ENCODE peak calls at places on chromosomes 2 and 18, in ten cellular contexts. One of them, this sample, is unnamed.

GRCh38 chr2:97900806-97901205 is 94.9 kb downstream of the TMEM131 start:
- DNase-seq in NCI-H524: no peak
- DNase-seq in A549: no peak
- DNase-seq in stimulated activated CD4-positive, alpha-beta T cell treated with anti-CD3 and anti-CD28 coated beads, TNF-alpha, amount 100 ng/mL, for 4 hours: no peak
- DNase-seq in ascending aorta: no peak
- DNase-seq in NCI-H510A treated with DMSO at 0.1 percent for 48 hours: no peak
- DNase-seq in right atrium auricular region: no peak
- DNase-seq in neural progenitor cell: no peak
- DNase-seq in dorsolateral prefrontal cortex: no peak
- DNase-seq in ELR: peak
- DNase-seq in this sample: no peak

GRCh38 chr2:17591846-17592245 is 51.4 kb downstream of the VSNL1 start:
- DNase-seq in NCI-H524: no peak
- DNase-seq in A549: no peak
- DNase-seq in stimulated activated CD4-positive, alpha-beta T cell treated with anti-CD3 and anti-CD28 coated beads, TNF-alpha, amount 100 ng/mL, for 4 hours: no peak
- DNase-seq in ascending aorta: no peak
- DNase-seq in NCI-H510A treated with DMSO at 0.1 percent for 48 hours: no peak
- DNase-seq in right atrium auricular region: no peak
- DNase-seq in neural progenitor cell: no peak
- DNase-seq in dorsolateral prefrontal cortex: no peak
- DNase-seq in ELR: no peak
- DNase-seq in this sample: no peak

GRCh38 chr2:98514879-98515570 is 70.4 kb downstream of the INPP4A start:
- DNase-seq in NCI-H524: no peak
- DNase-seq in A549: peak
- DNase-seq in stimulated activated CD4-positive, alpha-beta T cell treated with anti-CD3 and anti-CD28 coated beads, TNF-alpha, amount 100 ng/mL, for 4 hours: no peak
- DNase-seq in ascending aorta: no peak
- DNase-seq in NCI-H510A treated with DMSO at 0.1 percent for 48 hours: no peak
- DNase-seq in right atrium auricular region: no peak
- DNase-seq in neural progenitor cell: no peak
- DNase-seq in dorsolateral prefrontal cortex: no peak
- DNase-seq in ELR: peak
- DNase-seq in this sample: no peak

GRCh38 chr2:173881466-173881865 is 83.7 kb downstream of the SP3 start:
- DNase-seq in NCI-H524: peak
- DNase-seq in A549: no peak
- DNase-seq in stimulated activated CD4-positive, alpha-beta T cell treated with anti-CD3 and anti-CD28 coated beads, TNF-alpha, amount 100 ng/mL, for 4 hours: no peak
- DNase-seq in ascending aorta: no peak
- DNase-seq in NCI-H510A treated with DMSO at 0.1 percent for 48 hours: peak
- DNase-seq in right atrium auricular region: no peak
- DNase-seq in neural progenitor cell: no peak
- DNase-seq in dorsolateral prefrontal cortex: peak
- DNase-seq in ELR: no peak
- DNase-seq in this sample: no peak

GRCh38 chr2:38492042-38492615 is 110.6 kb downstream of the HNRNPLL start:
- DNase-seq in NCI-H524: no peak
- DNase-seq in A549: no peak
- DNase-seq in stimulated activated CD4-positive, alpha-beta T cell treated with anti-CD3 and anti-CD28 coated beads, TNF-alpha, amount 100 ng/mL, for 4 hours: no peak
- DNase-seq in ascending aorta: no peak
- DNase-seq in NCI-H510A treated with DMSO at 0.1 percent for 48 hours: no peak
- DNase-seq in right atrium auricular region: no peak
- DNase-seq in neural progenitor cell: no peak
- DNase-seq in dorsolateral prefrontal cortex: no peak
- DNase-seq in ELR: no peak
- DNase-seq in this sample: no peak

GRCh38 chr2:127985735-127986134 is 42.1 kb downstream of the SAP130 start:
- DNase-seq in NCI-H524: no peak
- DNase-seq in A549: no peak
- DNase-seq in stimulated activated CD4-positive, alpha-beta T cell treated with anti-CD3 and anti-CD28 coated beads, TNF-alpha, amount 100 ng/mL, for 4 hours: no peak
- DNase-seq in ascending aorta: no peak
- DNase-seq in NCI-H510A treated with DMSO at 0.1 percent for 48 hours: no peak
- DNase-seq in right atrium auricular region: no peak
- DNase-seq in neural progenitor cell: no peak
- DNase-seq in dorsolateral prefrontal cortex: peak
- DNase-seq in ELR: no peak
- DNase-seq in this sample: no peak

GRCh38 chr18:28198588-28198987 is 21.7 kb upstream of the CDH2 start:
- DNase-seq in NCI-H524: no peak
- DNase-seq in A549: no peak
- DNase-seq in stimulated activated CD4-positive, alpha-beta T cell treated with anti-CD3 and anti-CD28 coated beads, TNF-alpha, amount 100 ng/mL, for 4 hours: no peak
- DNase-seq in ascending aorta: no peak
- DNase-seq in NCI-H510A treated with DMSO at 0.1 percent for 48 hours: no peak
- DNase-seq in right atrium auricular region: no peak
- DNase-seq in neural progenitor cell: no peak
- DNase-seq in dorsolateral prefrontal cortex: no peak
- DNase-seq in ELR: no peak
- DNase-seq in this sample: no peak

GRCh38 chr2:11155326-11156059 is at the start of gene SLC66A3:
- DNase-seq in NCI-H524: peak
- DNase-seq in A549: peak
- DNase-seq in stimulated activated CD4-positive, alpha-beta T cell treated with anti-CD3 and anti-CD28 coated beads, TNF-alpha, amount 100 ng/mL, for 4 hours: peak
- DNase-seq in ascending aorta: peak
- DNase-seq in NCI-H510A treated with DMSO at 0.1 percent for 48 hours: peak
- DNase-seq in right atrium auricular region: no peak
- DNase-seq in neural progenitor cell: peak
- DNase-seq in dorsolateral prefrontal cortex: no peak
- DNase-seq in ELR: peak
- DNase-seq in this sample: no peak

GRCh38 chr2:151049746-151050145 is 211.9 kb downstream of the RBM43 start:
- DNase-seq in NCI-H524: no peak
- DNase-seq in A549: peak
- DNase-seq in stimulated activated CD4-positive, alpha-beta T cell treated with anti-CD3 and anti-CD28 coated beads, TNF-alpha, amount 100 ng/mL, for 4 hours: no peak
- DNase-seq in ascending aorta: no peak
- DNase-seq in NCI-H510A treated with DMSO at 0.1 percent for 48 hours: no peak
- DNase-seq in right atrium auricular region: no peak
- DNase-seq in neural progenitor cell: no peak
- DNase-seq in dorsolateral prefrontal cortex: no peak
- DNase-seq in ELR: peak
- DNase-seq in this sample: no peak

GRCh38 chr2:30527859-30528258 is 80.8 kb downstream of the LCLAT1 start:
- DNase-seq in NCI-H524: no peak
- DNase-seq in A549: no peak
- DNase-seq in stimulated activated CD4-positive, alpha-beta T cell treated with anti-CD3 and anti-CD28 coated beads, TNF-alpha, amount 100 ng/mL, for 4 hours: no peak
- DNase-seq in ascending aorta: no peak
- DNase-seq in NCI-H510A treated with DMSO at 0.1 percent for 48 hours: no peak
- DNase-seq in right atrium auricular region: no peak
- DNase-seq in neural progenitor cell: no peak
- DNase-seq in dorsolateral prefrontal cortex: no peak
- DNase-seq in ELR: peak
- DNase-seq in this sample: no peak

GRCh38 chr2:45812039-45812500 is 160.6 kb downstream of the PRKCE start:
- DNase-seq in NCI-H524: peak
- DNase-seq in A549: no peak
- DNase-seq in stimulated activated CD4-positive, alpha-beta T cell treated with anti-CD3 and anti-CD28 coated beads, TNF-alpha, amount 100 ng/mL, for 4 hours: no peak
- DNase-seq in ascending aorta: no peak
- DNase-seq in NCI-H510A treated with DMSO at 0.1 percent for 48 hours: peak
- DNase-seq in right atrium auricular region: no peak
- DNase-seq in neural progenitor cell: no peak
- DNase-seq in dorsolateral prefrontal cortex: no peak
- DNase-seq in ELR: peak
- DNase-seq in this sample: no peak

This sample was measured in occipital lobe.